ENCODE peak calls at places on chromosomes 11 and 22, in ten cellular contexts. R is SK-N-SH, Z is NCI-H1436, X is iPS DF 19.7, Y is kidney, A is amniotic epithelial cell, I is Caco-2, J is left colon, T is heart left ventricle, Q is D721Med. E is an unnamed sample.

GRCh38 chr22:38843716-38844660 is at the start of gene NPTXR:
- DNase-seq in X (no peak), I (peak; percentile 85), T (peak; percentile 52), Q (peak; percentile 41), Y (no peak), R (peak; percentile 90), J (peak; percentile 52), Z (peak; percentile 65), A (peak; percentile 11), E (peak; percentile 93)

GRCh38 chr22:45552017-45552411 is 49.3 kb downstream of the FBLN1 start:
- DNase-seq in A (no peak), R (no peak), X (no peak), Q (no peak), J (no peak), Z (no peak), I (no peak), Y (peak; percentile 75), T (no peak), E (no peak)

GRCh38 chr11:63888170-63889086 is 28.5 kb downstream of the RCOR2 start:
- DNase-seq in T (peak; percentile 59), R (no peak), I (peak; percentile 87), Y (peak; percentile 87), Z (no peak), J (peak; percentile 84), X (no peak), A (peak; percentile 76), Q (no peak), E (no peak)

GRCh38 chr22:23895599-23896144 is 1.5 kb downstream of the MIF start:
- DNase-seq in A (no peak), Z (no peak), Q (no peak), I (no peak), R (no peak), Y (no peak), X (no peak), J (no peak), T (no peak), E (no peak)

GRCh38 chr11:32705309-32706033 is 89.0 kb downstream of the CCDC73 start:
- DNase-seq in Q (no peak), Y (no peak), R (no peak), Z (no peak), X (no peak), A (no peak), T (no peak), I (no peak), J (no peak), E (no peak)

GRCh38 chr11:9462172-9462799 is 1.5 kb downstream of the ZNF143 start:
- DNase-seq in Z (no peak), T (no peak), Q (no peak), R (no peak), A (peak; percentile 22), X (no peak), J (peak; percentile 11), I (no peak), Y (no peak), E (no peak)

GRCh38 chr22:46024136-46024840 is 47.3 kb upstream of the WNT7B start:
- DNase-seq in I (no peak), J (no peak), Z (no peak), T (no peak), Q (no peak), A (no peak), X (no peak), R (no peak), Y (peak; percentile 67), E (no peak)

GRCh38 chr11:13999704-14000103 is 37.2 kb downstream of the SPON1 start:
- DNase-seq in Z (no peak), X (no peak), Y (no peak), A (no peak), R (no peak), J (no peak), I (no peak), Q (no peak), T (no peak), E (no peak)

GRCh38 chr11:10208045-10208674 is 85.9 kb downstream of the SBF2 start:
- DNase-seq in Y (no peak), T (no peak), Z (peak; percentile 10), R (peak; percentile 56), J (no peak), I (peak; percentile 58), X (peak; percentile 23), A (peak; percentile 38), Q (no peak), E (peak; percentile 46)

GRCh38 chr11:122754553-122755322 is 83.6 kb upstream of the CRTAM start:
- DNase-seq in T (no peak), Y (no peak), A (no peak), Q (no peak), R (no peak), J (peak; percentile 16), Z (no peak), I (peak; percentile 65), X (peak; percentile 23), E (no peak)

GRCh38 chr22:45125198-45125597 is 38.5 kb upstream of the NUP50 start:
- DNase-seq in J (no peak), Q (no peak), I (no peak), Y (no peak), A (peak; percentile 91), T (no peak), R (no peak), X (no peak), Z (no peak), E (no peak)

GRCh38 chr11:66745356-66746235 is 16.6 kb upstream of the SPTBN2 start:
- DNase-seq in X (no peak), J (peak; percentile 79), Y (peak; percentile 79), T (no peak), I (peak; percentile 66), Q (no peak), Z (peak; percentile 30), A (no peak), R (no peak), E (peak; percentile 54)

GRCh38 chr22:37309221-37310074 is 27.1 kb downstream of the CYTH4 start:
- DNase-seq in X (no peak), Q (no peak), Z (no peak), J (peak; percentile 22), I (no peak), R (peak; percentile 81), A (no peak), T (no peak), Y (no peak), E (no peak)

GRCh38 chr11:76664578-76665061 is 5.9 kb downstream of the LRRC32 start:
- DNase-seq in I (no peak), X (no peak), Q (peak; percentile 7), T (peak; percentile 19), A (no peak), J (no peak), Z (no peak), R (peak; percentile 10), Y (peak; percentile 73), E (no peak)

GRCh38 chr11:76629853-76630599 is 40.5 kb downstream of the LRRC32 start:
- DNase-seq in X (no peak), Z (no peak), Q (no peak), R (no peak), Y (peak; percentile 90), A (peak; percentile 77), T (peak; percentile 83), I (no peak), J (peak; percentile 74), E (peak; percentile 11)

GRCh38 chr11:20156876-20157613 is 3.2 kb downstream of the DBX1 start:
- DNase-seq in A (no peak), R (no peak), J (peak; percentile 12), Z (no peak), X (no peak), I (no peak), Y (no peak), Q (no peak), T (no peak), E (no peak)

GRCh38 chr22:49703391-49703926 is 124.2 kb downstream of the BRD1 start:
- DNase-seq in Z (no peak), X (no peak), I (no peak), T (no peak), J (no peak), A (no peak), Q (no peak), R (no peak), Y (no peak), E (peak; percentile 18)

GRCh38 chr11:120746836-120747609 is 235.5 kb downstream of the GRIK4 start:
- DNase-seq in A (no peak), T (no peak), Z (peak; percentile 78), Q (no peak), R (peak; percentile 30), X (no peak), Y (no peak), J (no peak), I (no peak), E (peak; percentile 89)

GRCh38 chr11:9803685-9804413 is 140.0 kb downstream of the SWAP70 start:
- DNase-seq in A (no peak), J (no peak), Z (no peak), T (no peak), X (no peak), Q (no peak), R (no peak), Y (no peak), I (no peak), E (no peak)

GRCh38 chr22:19933328-19934241 is 8.0 kb upstream of the COMT start:
- DNase-seq in A (no peak), Z (no peak), R (no peak), I (no peak), T (no peak), J (no peak), X (no peak), Y (no peak), Q (no peak), E (peak; percentile 20)